ENCODE peak calls at places on chromosomes 13 and 19, in six cellular contexts. One of them, this sample, is unnamed.

GRCh38 chr19:10227215-10227971 is 3.7 kb downstream of the S1PR2 start:
- DNase-seq in T-helper 17 cell: no peak
- DNase-seq in cardiac muscle cell: no peak
- DNase-seq in left kidney: peak; percentile 59
- DNase-seq in tibial nerve: peak; percentile 51
- DNase-seq in stimulated activated CD4-positive, alpha-beta T cell treated with anti-CD3 and anti-CD28 coated beads, TNF-alpha, amount 100 ng/mL, for 4 hours: no peak
- DNase-seq in this sample: peak; percentile 46

GRCh38 chr13:108915095-108915633 is 285.8 kb downstream of the MYO16 start:
- DNase-seq in cardiac muscle cell: peak; percentile 38
- DNase-seq in tibial nerve: no peak
- DNase-seq in T-helper 17 cell: no peak
- DNase-seq in left kidney: peak; percentile 47
- DNase-seq in stimulated activated CD4-positive, alpha-beta T cell treated with anti-CD3 and anti-CD28 coated beads, TNF-alpha, amount 100 ng/mL, for 4 hours: no peak
- DNase-seq in this sample: no peak

GRCh38 chr19:53945441-53945840 is 17.3 kb upstream of the CACNG8 start:
- DNase-seq in tibial nerve: no peak
- DNase-seq in cardiac muscle cell: no peak
- DNase-seq in T-helper 17 cell: no peak
- DNase-seq in left kidney: no peak
- DNase-seq in stimulated activated CD4-positive, alpha-beta T cell treated with anti-CD3 and anti-CD28 coated beads, TNF-alpha, amount 100 ng/mL, for 4 hours: no peak
- DNase-seq in this sample: no peak

GRCh38 chr13:20270163-20270865 is 38.2 kb upstream of the GJB6 start:
- DNase-seq in cardiac muscle cell: peak; percentile 17
- DNase-seq in tibial nerve: no peak
- DNase-seq in left kidney: peak; percentile 65
- DNase-seq in T-helper 17 cell: no peak
- DNase-seq in stimulated activated CD4-positive, alpha-beta T cell treated with anti-CD3 and anti-CD28 coated beads, TNF-alpha, amount 100 ng/mL, for 4 hours: no peak
- DNase-seq in this sample: no peak

GRCh38 chr19:30132312-30133075 is 190.5 kb downstream of the URI1 start:
- DNase-seq in tibial nerve: no peak
- DNase-seq in T-helper 17 cell: no peak
- DNase-seq in stimulated activated CD4-positive, alpha-beta T cell treated with anti-CD3 and anti-CD28 coated beads, TNF-alpha, amount 100 ng/mL, for 4 hours: no peak
- DNase-seq in cardiac muscle cell: no peak
- DNase-seq in left kidney: no peak
- DNase-seq in this sample: no peak

GRCh38 chr13:41981961-41982723 is 21.2 kb upstream of the VWA8 start:
- DNase-seq in stimulated activated CD4-positive, alpha-beta T cell treated with anti-CD3 and anti-CD28 coated beads, TNF-alpha, amount 100 ng/mL, for 4 hours: no peak
- DNase-seq in tibial nerve: no peak
- DNase-seq in T-helper 17 cell: no peak
- DNase-seq in left kidney: no peak
- DNase-seq in cardiac muscle cell: no peak
- DNase-seq in this sample: no peak

GRCh38 chr19:51531349-51532315 is at the start of gene SIGLEC6:
- DNase-seq in left kidney: peak; percentile 9
- DNase-seq in tibial nerve: peak; percentile 17
- DNase-seq in cardiac muscle cell: no peak
- DNase-seq in stimulated activated CD4-positive, alpha-beta T cell treated with anti-CD3 and anti-CD28 coated beads, TNF-alpha, amount 100 ng/mL, for 4 hours: no peak
- DNase-seq in T-helper 17 cell: no peak
- DNase-seq in this sample: peak; percentile 18

GRCh38 chr13:51240888-51241475 is 18.8 kb downstream of the FAM124A start:
- DNase-seq in cardiac muscle cell: no peak
- DNase-seq in T-helper 17 cell: no peak
- DNase-seq in tibial nerve: no peak
- DNase-seq in left kidney: no peak
- DNase-seq in stimulated activated CD4-positive, alpha-beta T cell treated with anti-CD3 and anti-CD28 coated beads, TNF-alpha, amount 100 ng/mL, for 4 hours: no peak
- DNase-seq in this sample: no peak

GRCh38 chr13:112204881-112205327 is 138.0 kb downstream of the SOX1 start:
- DNase-seq in tibial nerve: no peak
- DNase-seq in left kidney: peak; percentile 42
- DNase-seq in cardiac muscle cell: peak; percentile 7
- DNase-seq in T-helper 17 cell: no peak
- DNase-seq in stimulated activated CD4-positive, alpha-beta T cell treated with anti-CD3 and anti-CD28 coated beads, TNF-alpha, amount 100 ng/mL, for 4 hours: no peak
- DNase-seq in this sample: no peak

GRCh38 chr13:38366954-38367645 is 17.4 kb downstream of the UFM1 start:
- DNase-seq in T-helper 17 cell: no peak
- DNase-seq in tibial nerve: no peak
- DNase-seq in left kidney: no peak
- DNase-seq in cardiac muscle cell: no peak
- DNase-seq in stimulated activated CD4-positive, alpha-beta T cell treated with anti-CD3 and anti-CD28 coated beads, TNF-alpha, amount 100 ng/mL, for 4 hours: no peak
- DNase-seq in this sample: no peak

GRCh38 chr13:22793598-22794134 is 387.1 kb upstream of the SGCG start:
- DNase-seq in stimulated activated CD4-positive, alpha-beta T cell treated with anti-CD3 and anti-CD28 coated beads, TNF-alpha, amount 100 ng/mL, for 4 hours: no peak
- DNase-seq in left kidney: peak; percentile 66
- DNase-seq in tibial nerve: no peak
- DNase-seq in cardiac muscle cell: peak; percentile 32
- DNase-seq in T-helper 17 cell: no peak
- DNase-seq in this sample: no peak

GRCh38 chr19:35587326-35587725 is 1.4 kb downstream of the PMIS2 start:
- DNase-seq in tibial nerve: no peak
- DNase-seq in cardiac muscle cell: no peak
- DNase-seq in stimulated activated CD4-positive, alpha-beta T cell treated with anti-CD3 and anti-CD28 coated beads, TNF-alpha, amount 100 ng/mL, for 4 hours: no peak
- DNase-seq in left kidney: no peak
- DNase-seq in T-helper 17 cell: no peak
- DNase-seq in this sample: no peak

GRCh38 chr13:77698211-77699058 is 948 bp downstream of the SLAIN1 start:
- DNase-seq in tibial nerve: no peak
- DNase-seq in left kidney: peak; percentile 81
- DNase-seq in cardiac muscle cell: peak; percentile 63
- DNase-seq in T-helper 17 cell: peak; percentile 30
- DNase-seq in stimulated activated CD4-positive, alpha-beta T cell treated with anti-CD3 and anti-CD28 coated beads, TNF-alpha, amount 100 ng/mL, for 4 hours: peak; percentile 11
- DNase-seq in this sample: peak; percentile 16

GRCh38 chr13:113559901-113560644 is 24.5 kb upstream of the TFDP1 start:
- DNase-seq in cardiac muscle cell: no peak
- DNase-seq in T-helper 17 cell: no peak
- DNase-seq in left kidney: no peak
- DNase-seq in stimulated activated CD4-positive, alpha-beta T cell treated with anti-CD3 and anti-CD28 coated beads, TNF-alpha, amount 100 ng/mL, for 4 hours: no peak
- DNase-seq in tibial nerve: no peak
- DNase-seq in this sample: peak; percentile 6

GRCh38 chr13:83839158-83839557 is 43.1 kb downstream of the SLITRK1 start:
- DNase-seq in stimulated activated CD4-positive, alpha-beta T cell treated with anti-CD3 and anti-CD28 coated beads, TNF-alpha, amount 100 ng/mL, for 4 hours: no peak
- DNase-seq in T-helper 17 cell: no peak
- DNase-seq in cardiac muscle cell: no peak
- DNase-seq in left kidney: peak; percentile 86
- DNase-seq in tibial nerve: no peak
- DNase-seq in this sample: no peak

GRCh38 chr19:3471954-3472655 is 8.2 kb downstream of the SMIM24 start:
- DNase-seq in stimulated activated CD4-positive, alpha-beta T cell treated with anti-CD3 and anti-CD28 coated beads, TNF-alpha, amount 100 ng/mL, for 4 hours: no peak
- DNase-seq in tibial nerve: no peak
- DNase-seq in T-helper 17 cell: no peak
- DNase-seq in cardiac muscle cell: peak; percentile 53
- DNase-seq in left kidney: no peak
- DNase-seq in this sample: peak; percentile 63

GRCh38 chr19:10113592-10113963 is 2.1 kb downstream of the P2RY11 start:
- DNase-seq in tibial nerve: no peak
- DNase-seq in T-helper 17 cell: no peak
- DNase-seq in cardiac muscle cell: no peak
- DNase-seq in stimulated activated CD4-positive, alpha-beta T cell treated with anti-CD3 and anti-CD28 coated beads, TNF-alpha, amount 100 ng/mL, for 4 hours: no peak
- DNase-seq in left kidney: no peak
- DNase-seq in this sample: no peak

GRCh38 chr19:44532819-44533218 is 3.3 kb upstream of the CEACAM20 start:
- DNase-seq in cardiac muscle cell: no peak
- DNase-seq in T-helper 17 cell: no peak
- DNase-seq in tibial nerve: no peak
- DNase-seq in stimulated activated CD4-positive, alpha-beta T cell treated with anti-CD3 and anti-CD28 coated beads, TNF-alpha, amount 100 ng/mL, for 4 hours: no peak
- DNase-seq in left kidney: no peak
- DNase-seq in this sample: no peak

GRCh38 chr19:1069009-1069779 is 2.2 kb downstream of the ARHGAP45 start:
- DNase-seq in stimulated activated CD4-positive, alpha-beta T cell treated with anti-CD3 and anti-CD28 coated beads, TNF-alpha, amount 100 ng/mL, for 4 hours: no peak
- DNase-seq in cardiac muscle cell: no peak
- DNase-seq in left kidney: no peak
- DNase-seq in tibial nerve: no peak
- DNase-seq in T-helper 17 cell: peak; percentile 67
- DNase-seq in this sample: no peak

GRCh38 chr13:20403826-20404225 is 121.8 kb downstream of the CRYL1 start:
- DNase-seq in cardiac muscle cell: no peak
- DNase-seq in left kidney: no peak
- DNase-seq in tibial nerve: no peak
- DNase-seq in stimulated activated CD4-positive, alpha-beta T cell treated with anti-CD3 and anti-CD28 coated beads, TNF-alpha, amount 100 ng/mL, for 4 hours: no peak
- DNase-seq in T-helper 17 cell: no peak
- DNase-seq in this sample: no peak

GRCh38 chr13:23715762-23716235 is 145.6 kb downstream of the TNFRSF19 start:
- DNase-seq in cardiac muscle cell: peak; percentile 49
- DNase-seq in left kidney: peak; percentile 30
- DNase-seq in tibial nerve: no peak
- DNase-seq in stimulated activated CD4-positive, alpha-beta T cell treated with anti-CD3 and anti-CD28 coated beads, TNF-alpha, amount 100 ng/mL, for 4 hours: no peak
- DNase-seq in T-helper 17 cell: no peak
- DNase-seq in this sample: no peak

GRCh38 chr13:32284927-32285632 is 30.1 kb downstream of the ZAR1L start:
- DNase-seq in left kidney: peak; percentile 79
- DNase-seq in tibial nerve: no peak
- DNase-seq in T-helper 17 cell: no peak
- DNase-seq in stimulated activated CD4-positive, alpha-beta T cell treated with anti-CD3 and anti-CD28 coated beads, TNF-alpha, amount 100 ng/mL, for 4 hours: no peak
- DNase-seq in cardiac muscle cell: peak; percentile 73
- DNase-seq in this sample: no peak

GRCh38 chr19:15551183-15552004 is 43.1 kb downstream of the CYP4F22 start:
- DNase-seq in T-helper 17 cell: peak; percentile 68
- DNase-seq in cardiac muscle cell: no peak
- DNase-seq in tibial nerve: no peak
- DNase-seq in left kidney: peak; percentile 39
- DNase-seq in stimulated activated CD4-positive, alpha-beta T cell treated with anti-CD3 and anti-CD28 coated beads, TNF-alpha, amount 100 ng/mL, for 4 hours: peak; percentile 57
- DNase-seq in this sample: peak; percentile 22

GRCh38 chr13:23450340-23451046 is 17.0 kb upstream of the SACS start:
- DNase-seq in stimulated activated CD4-positive, alpha-beta T cell treated with anti-CD3 and anti-CD28 coated beads, TNF-alpha, amount 100 ng/mL, for 4 hours: no peak
- DNase-seq in tibial nerve: no peak
- DNase-seq in T-helper 17 cell: no peak
- DNase-seq in left kidney: peak; percentile 71
- DNase-seq in cardiac muscle cell: no peak
- DNase-seq in this sample: no peak